ENCODE peak calls at places on chromosome 16, in seven cellular contexts. I is sigmoid colon, Q is tibial artery, Y is PC-3, S is heart left ventricle, N is neural progenitor cell, M is colonic mucosa. T is an unnamed sample. For H3K4me1 and H3K9me3, the result is how much of the 10 kb centered on the place peaks cover.

GRCh38 chr16:67249762-67250327 is 1.1 kb downstream of the SLC9A5 start:
- DNase-seq in I (peak), N (no peak), S (no peak), M (no peak), Y (no peak), Q (peak), T (no peak)

GRCh38 chr16:88637797-88638196 is 575 bp upstream of the IL17C start:
- DNase-seq in I (no peak), Y (no peak), S (no peak), N (no peak), Q (no peak), M (no peak), T (no peak)

GRCh38 chr16:55471448-55472097 is 7.4 kb upstream of the MMP2 start:
- DNase-seq in M (no peak), I (no peak), Y (peak), S (no peak), N (no peak), Q (no peak), T (no peak)

GRCh38 chr16:2340564-2341455 is at the start of gene ABCA3:
- DNase-seq in I (peak), M (peak), S (peak), Q (peak), N (peak), Y (peak), T (peak)

GRCh38 chr16:49838639-49839461 is 17.1 kb downstream of the ZNF423 start:
- DNase-seq in Y (no peak), I (no peak), Q (no peak), S (no peak), N (peak), M (no peak), T (no peak)

GRCh38 chr16:19167710-19168172 is 299 bp upstream of the SYT17 start:
- DNase-seq in M (peak), S (peak), Q (peak), I (no peak), Y (peak), N (peak), T (no peak)

GRCh38 chr16:80931985-80932720 is 74.5 kb downstream of the CMC2 start:
- DNase-seq in I (peak), Q (peak), S (peak), M (peak), Y (peak), N (peak), T (no peak)

GRCh38 chr16:77306050-77306616 is 106.9 kb downstream of the SYCE1L start:
- DNase-seq in Y (peak), Q (no peak), I (no peak), N (no peak), M (no peak), S (no peak), T (no peak)

GRCh38 chr16:1792836-1793577 is 498 bp downstream of the IGFALS start:
- DNase-seq in Q (no peak), I (no peak), Y (no peak), N (no peak), S (no peak), M (peak), T (no peak)

GRCh38 chr16:78689536-78689935 is 590.1 kb downstream of the WWOX start:
- DNase-seq in N (no peak), S (no peak), Y (no peak), Q (no peak), M (no peak), I (no peak), T (no peak)

GRCh38 chr16:78689031-78689430 is 589.6 kb downstream of the WWOX start:
- DNase-seq in Q (no peak), S (no peak), I (no peak), N (no peak), M (no peak), Y (no peak), T (no peak)

GRCh38 chr16:78684040-78684611 is 584.7 kb downstream of the WWOX start:
- DNase-seq in S (peak), Y (peak), N (no peak), Q (peak), M (peak), I (peak), T (no peak)

GRCh38 chr16:78686601-78687000 is 587.1 kb downstream of the WWOX start:
- DNase-seq in S (no peak), I (no peak), M (no peak), N (no peak), Q (no peak), Y (no peak), T (no peak)

DNA sequence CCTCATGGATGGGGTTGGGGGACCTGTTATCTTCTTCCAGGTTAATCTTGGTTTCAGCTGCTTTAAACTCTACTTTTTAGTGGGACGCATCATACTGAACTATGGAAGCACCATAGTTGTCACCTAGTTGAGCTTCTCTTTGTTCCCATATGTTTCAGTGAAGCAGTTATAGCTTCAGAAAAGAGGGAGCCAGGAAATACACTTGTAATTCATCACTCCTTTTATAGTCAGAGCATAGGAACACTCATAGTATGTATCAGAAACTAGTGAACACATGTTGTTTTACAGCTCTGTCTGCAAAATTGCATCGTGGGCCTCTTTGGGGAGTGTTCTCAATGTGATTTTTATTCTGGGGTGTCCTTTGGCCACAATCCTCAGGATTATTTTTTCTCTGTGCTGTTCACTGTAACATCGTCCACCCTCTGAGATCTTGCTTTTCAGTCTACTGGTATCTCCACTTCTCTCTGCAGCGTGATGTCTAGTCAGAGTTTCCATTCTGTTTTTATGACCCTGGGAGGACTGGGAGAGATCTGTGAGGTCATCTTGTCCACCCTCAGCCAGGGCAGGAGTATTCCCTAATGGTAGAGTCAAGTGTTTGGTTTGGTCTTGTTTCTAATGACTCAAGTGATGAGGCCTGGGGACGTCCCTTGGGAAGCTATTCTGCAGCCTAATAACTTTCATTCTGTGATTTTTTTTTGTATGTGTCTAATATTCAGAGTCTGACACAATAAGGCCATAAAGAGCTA is 585.4 kb downstream of the WWOX start:
- DNase-seq in S (no peak), N (no peak), M (no peak), I (no peak), Q (peak), Y (no peak), T (no peak)
- H3K4me3 ChIP-seq in S (no peak), N (no peak), M (no peak), I (no peak), Q (no peak), Y (no peak), T (no peak)

DNA sequence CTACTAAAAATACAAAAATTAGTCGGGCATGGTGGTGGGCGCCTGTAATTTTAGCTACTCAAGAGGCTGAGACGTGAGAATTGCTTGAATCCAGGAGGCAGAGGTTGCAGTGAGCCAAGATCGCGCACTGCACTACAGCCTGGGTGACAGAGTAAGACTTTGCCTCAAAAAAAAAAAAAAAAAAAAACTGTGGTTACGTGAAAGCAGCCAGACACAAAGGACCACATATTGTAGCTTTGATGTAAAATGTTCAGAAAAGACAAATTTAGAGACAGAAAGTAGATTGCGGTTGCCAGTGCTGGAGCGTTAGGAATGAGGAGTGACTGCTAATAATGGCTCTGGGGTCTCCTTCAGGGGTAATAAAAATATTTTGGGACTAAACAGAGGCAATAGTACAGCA is 4.0 kb upstream of the MEAK7 start:
- DNase-seq in I (no peak), N (no peak), S (no peak), Q (no peak), M (no peak), Y (no peak), T (no peak)
- H3K4me1 ChIP-seq in I (under half), N (under half), S (under half), Q (under half), M (under half), Y (under half), T (half or more)

GRCh38 chr16:3369073-3369472 is 13.4 kb downstream of the OR2C1 start:
- DNase-seq in Q (no peak), N (no peak), I (no peak), Y (no peak), S (no peak), M (no peak), T (no peak)
- H3K9me3 ChIP-seq in Q (under half), N (under half), I (under half), Y (under half), S (under half), M (under half), T (under half)

DNA sequence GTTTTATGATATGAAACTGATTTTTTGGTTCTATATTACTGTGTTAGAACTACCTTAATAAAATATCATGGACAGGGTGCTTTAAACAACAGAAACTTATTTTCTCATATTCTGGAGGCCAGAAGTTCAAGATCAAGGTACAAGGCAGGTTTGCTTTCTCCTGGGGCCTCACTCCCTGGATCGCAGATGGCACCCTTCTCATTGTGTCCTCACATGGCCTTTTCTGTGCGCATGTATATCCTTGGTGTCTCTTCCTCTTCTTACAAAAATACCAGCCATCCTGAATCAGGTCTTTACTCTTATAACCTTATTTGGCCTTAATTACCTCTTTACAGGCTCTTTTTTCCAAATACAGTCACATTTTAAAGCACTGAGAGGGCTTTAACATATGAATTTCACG is 906.1 kb downstream of the CDH11 start:
- DNase-seq in Q (no peak), M (no peak), N (no peak), I (no peak), Y (no peak), S (no peak), T (no peak)
- H3K4me3 ChIP-seq in Q (no peak), M (no peak), N (no peak), I (no peak), Y (no peak), S (no peak), T (no peak)

GRCh38 chr16:85584989-85585388 is 28.1 kb upstream of the GSE1 start:
- DNase-seq in S (no peak), I (no peak), N (no peak), M (no peak), Y (no peak), Q (no peak), T (no peak)
- H3K4me1 ChIP-seq in S (under half), I (half or more), N (half or more), M (under half), Y (under half), Q (under half), T (under half)

GRCh38 chr16:68458551-68458950 is 10.2 kb upstream of the SMPD3 start:
- DNase-seq in N (no peak), M (no peak), I (no peak), Y (no peak), S (no peak), Q (no peak), T (no peak)

GRCh38 chr16:68458101-68458500 is 9.8 kb upstream of the SMPD3 start:
- DNase-seq in S (no peak), Q (no peak), N (no peak), I (no peak), Y (no peak), M (no peak), T (no peak)

GRCh38 chr16:68460067-68460466 is 11.8 kb upstream of the SMPD3 start:
- DNase-seq in Q (no peak), S (no peak), N (no peak), M (no peak), Y (no peak), I (no peak), T (no peak)

GRCh38 chr16:68455631-68456030 is 7.3 kb upstream of the SMPD3 start:
- DNase-seq in N (no peak), S (no peak), Q (no peak), I (no peak), M (no peak), Y (no peak), T (no peak)

DNA sequence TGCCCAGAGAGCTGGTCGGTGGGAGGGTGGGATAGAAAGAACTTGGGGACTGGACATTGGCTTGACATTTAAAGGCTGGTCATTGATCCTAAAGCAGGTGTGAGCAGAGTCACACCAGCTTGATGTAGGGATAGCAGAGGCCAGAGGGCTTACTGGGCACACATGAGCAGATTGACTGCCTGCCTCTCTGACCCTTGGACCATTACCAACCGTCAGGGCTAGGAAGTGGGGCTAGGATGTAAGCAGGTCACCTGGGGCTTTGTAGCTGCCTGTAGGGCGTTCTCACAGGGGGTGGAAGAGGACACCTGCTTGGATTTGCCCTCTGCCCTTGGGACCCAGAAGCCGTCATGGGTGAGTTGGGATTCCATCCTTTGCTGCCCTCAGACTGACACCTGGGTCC is 11.1 kb upstream of the SMPD3 start:
- DNase-seq in N (no peak), Y (no peak), M (no peak), I (no peak), S (no peak), Q (no peak), T (no peak)
- H3K9me3 ChIP-seq in N (under half), Y (under half), M (under half), I (under half), S (under half), Q (under half), T (under half)

DNA sequence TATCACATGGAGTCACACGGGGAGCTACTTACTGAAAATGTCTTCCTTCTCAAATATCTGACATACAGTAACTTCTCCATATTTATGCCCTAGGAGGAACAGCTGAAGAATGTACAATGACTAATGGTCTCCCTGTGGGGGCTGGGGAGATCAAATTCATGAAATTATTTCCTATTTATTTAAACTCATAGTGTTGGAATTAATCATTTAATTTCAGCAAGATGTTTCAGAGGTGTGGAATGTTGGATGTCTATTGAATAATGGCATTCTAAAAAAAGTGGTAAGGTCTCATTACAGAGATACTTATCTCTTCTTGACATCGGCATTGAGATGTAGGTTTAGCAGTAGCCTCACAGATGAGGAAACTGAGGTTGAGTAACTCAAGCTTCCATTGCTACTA is 214.3 kb upstream of the CDH11 start:
- DNase-seq in I (no peak), M (no peak), S (no peak), Q (no peak), Y (peak), N (no peak), T (no peak)
- H3K4me3 ChIP-seq in I (no peak), M (no peak), S (no peak), Q (no peak), Y (no peak), N (no peak), T (no peak)

GRCh38 chr16:82628741-82629140 is 2.0 kb downstream of the CDH13 start:
- DNase-seq in S (no peak), Y (no peak), I (peak), Q (no peak), M (no peak), N (no peak), T (no peak)
- H3K4me1 ChIP-seq in S (under half), Y (under half), I (under half), Q (under half), M (under half), N (under half), T (under half)

GRCh38 chr16:10405386-10405939 is 19.6 kb downstream of the ATF7IP2 start:
- DNase-seq in N (no peak), Q (no peak), S (no peak), M (no peak), I (no peak), Y (no peak), T (no peak)

GRCh38 chr16:10412935-10413601 is 27.2 kb downstream of the ATF7IP2 start:
- DNase-seq in N (no peak), Q (no peak), I (no peak), M (no peak), Y (no peak), S (no peak), T (no peak)

GRCh38 chr16:10402975-10403374 is 17.1 kb downstream of the ATF7IP2 start:
- DNase-seq in Y (no peak), N (no peak), I (no peak), M (no peak), S (no peak), Q (no peak), T (no peak)

GRCh38 chr16:10410469-10410868 is 24.6 kb downstream of the ATF7IP2 start:
- DNase-seq in N (no peak), Y (no peak), I (no peak), S (no peak), Q (no peak), M (no peak), T (no peak)

DNA sequence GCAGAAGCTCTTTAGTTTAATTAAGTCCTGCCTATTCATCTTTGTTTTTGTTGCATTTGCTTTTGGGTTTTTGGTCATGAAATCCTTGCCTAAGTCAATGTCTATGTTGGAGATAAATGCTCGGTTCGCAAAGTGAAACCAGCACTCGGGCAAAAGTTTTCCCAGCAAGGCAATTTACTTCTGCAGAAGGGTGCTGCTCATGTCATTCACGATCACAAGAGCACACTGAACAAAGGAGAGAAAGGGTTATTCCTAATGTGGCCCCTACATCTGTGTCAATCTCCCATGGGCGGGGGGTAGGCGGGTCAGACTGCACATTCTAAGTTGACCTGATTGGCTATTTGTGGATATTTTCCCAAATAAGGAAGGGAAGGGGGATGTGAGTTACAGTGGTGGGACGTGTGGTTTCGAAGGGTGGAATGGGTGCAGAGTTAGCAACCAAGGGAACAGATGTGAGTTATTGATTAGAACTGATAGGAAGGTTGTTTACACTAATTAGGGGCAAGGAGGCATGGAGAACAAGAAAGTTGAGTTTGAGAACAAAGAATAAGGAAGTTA is 23.0 kb downstream of the ATF7IP2 start:
- DNase-seq in M (no peak), I (no peak), S (no peak), N (no peak), Y (peak), Q (no peak), T (no peak)
- H3K9me3 ChIP-seq in M (under half), I (under half), S (half or more), N (under half), Y (under half), Q (under half), T (under half)

DNA sequence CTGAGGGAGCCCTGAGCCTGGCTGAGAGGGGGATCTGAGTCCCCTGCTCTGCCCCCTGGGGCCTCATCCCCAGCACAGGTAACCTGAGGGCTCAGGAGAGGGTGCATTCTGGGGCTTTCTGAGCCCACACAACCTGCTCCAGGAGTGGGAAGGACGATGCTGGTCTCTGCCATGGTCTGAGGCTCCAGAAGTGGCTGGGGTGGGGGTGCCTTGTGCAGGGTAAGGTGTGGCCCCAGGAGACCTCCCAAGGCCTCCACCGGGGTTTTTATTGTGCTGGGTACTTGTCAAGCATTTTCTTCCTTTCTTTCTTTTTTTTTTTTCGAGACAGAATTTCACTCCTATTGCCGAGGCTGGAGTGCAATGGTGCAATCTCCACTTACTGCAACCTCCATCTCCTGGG is 300 bp downstream of the CTRB1 start:
- DNase-seq in Y (no peak), Q (no peak), N (no peak), I (no peak), M (no peak), S (no peak), T (no peak)
- H3K4me3 ChIP-seq in Y (no peak), Q (no peak), N (no peak), I (no peak), M (no peak), S (no peak), T (no peak)

T was measured in effector memory CD4-positive, alpha-beta T cell.